ENCODE peak calls at places on chromosomes 13 and 19, in four cellular contexts. One of them, this sample, is unnamed.

GRCh38 chr19:16380943-16381755 is 56.5 kb downstream of the KLF2 start:
- DNase-seq in MM.1S: no peak
- DNase-seq in OCI-LY7: no peak
- DNase-seq in astrocyte: no peak
- DNase-seq in this sample: no peak

GRCh38 chr13:38223093-38223492 is 126.6 kb upstream of the UFM1 start:
- DNase-seq in MM.1S: no peak
- DNase-seq in OCI-LY7: no peak
- DNase-seq in astrocyte: peak
- DNase-seq in this sample: no peak

GRCh38 chr13:89514534-89515312 is 1832.8 kb upstream of the MIR17HG start:
- DNase-seq in MM.1S: no peak
- DNase-seq in OCI-LY7: no peak
- DNase-seq in astrocyte: peak
- DNase-seq in this sample: no peak

GRCh38 chr19:15154002-15154612 is 46.7 kb downstream of the NOTCH3 start:
- DNase-seq in MM.1S: peak
- DNase-seq in OCI-LY7: peak
- DNase-seq in astrocyte: no peak
- DNase-seq in this sample: no peak

GRCh38 chr13:45133396-45134118 is 13.2 kb downstream of the GTF2F2 start:
- DNase-seq in MM.1S: no peak
- DNase-seq in OCI-LY7: peak
- DNase-seq in astrocyte: no peak
- DNase-seq in this sample: no peak

GRCh38 chr13:112931028-112931934 is 37.7 kb upstream of the MCF2L start:
- DNase-seq in MM.1S: peak
- DNase-seq in OCI-LY7: no peak
- DNase-seq in astrocyte: peak
- DNase-seq in this sample: no peak

GRCh38 chr13:44243198-44243852 is 130.3 kb upstream of the SERP2 start:
- DNase-seq in MM.1S: peak
- DNase-seq in OCI-LY7: peak
- DNase-seq in astrocyte: peak
- DNase-seq in this sample: no peak

GRCh38 chr13:95571941-95572340 is 19.4 kb downstream of the CLDN10 start:
- DNase-seq in MM.1S: no peak
- DNase-seq in OCI-LY7: no peak
- DNase-seq in astrocyte: no peak
- DNase-seq in this sample: no peak

GRCh38 chr19:1507763-1508506 is 4.9 kb downstream of the ADAMTSL5 start:
- DNase-seq in MM.1S: peak
- DNase-seq in OCI-LY7: peak
- DNase-seq in astrocyte: peak
- DNase-seq in this sample: peak

GRCh38 chr13:109773276-109773675 is 13.1 kb downstream of the IRS2 start:
- DNase-seq in MM.1S: no peak
- DNase-seq in OCI-LY7: no peak
- DNase-seq in astrocyte: no peak
- DNase-seq in this sample: no peak

GRCh38 chr13:44298314-44298713 is 75.3 kb upstream of the SERP2 start:
- DNase-seq in MM.1S: no peak
- DNase-seq in OCI-LY7: no peak
- DNase-seq in astrocyte: peak
- DNase-seq in this sample: no peak

GRCh38 chr19:2038284-2039081 is 12.6 kb downstream of the MKNK2 start:
- DNase-seq in MM.1S: peak
- DNase-seq in OCI-LY7: no peak
- DNase-seq in astrocyte: no peak
- DNase-seq in this sample: no peak

GRCh38 chr19:4586691-4587090 is 27.2 kb upstream of the SEMA6B start:
- DNase-seq in MM.1S: no peak
- DNase-seq in OCI-LY7: no peak
- DNase-seq in astrocyte: no peak
- DNase-seq in this sample: no peak

GRCh38 chr19:35629332-35629633 is 447 bp downstream of the RBM42 start:
- DNase-seq in MM.1S: no peak
- DNase-seq in OCI-LY7: no peak
- DNase-seq in astrocyte: no peak
- DNase-seq in this sample: no peak

GRCh38 chr13:102812616-102813287 is 13.8 kb downstream of the BIVM start:
- DNase-seq in MM.1S: no peak
- DNase-seq in OCI-LY7: no peak
- DNase-seq in astrocyte: peak
- DNase-seq in this sample: no peak

GRCh38 chr19:3248728-3249315 is 24.4 kb downstream of the CELF5 start:
- DNase-seq in MM.1S: no peak
- DNase-seq in OCI-LY7: no peak
- DNase-seq in astrocyte: no peak
- DNase-seq in this sample: no peak

GRCh38 chr19:38977445-38978314 is 2.1 kb upstream of the FBXO17 start:
- DNase-seq in MM.1S: peak
- DNase-seq in OCI-LY7: no peak
- DNase-seq in astrocyte: peak
- DNase-seq in this sample: no peak

GRCh38 chr19:19459099-19459498 is 53.6 kb downstream of the GATAD2A start:
- DNase-seq in MM.1S: peak
- DNase-seq in OCI-LY7: no peak
- DNase-seq in astrocyte: peak
- DNase-seq in this sample: no peak

GRCh38 chr13:87535911-87536310 is 135.3 kb upstream of the SLITRK5 start:
- DNase-seq in MM.1S: no peak
- DNase-seq in OCI-LY7: no peak
- DNase-seq in astrocyte: no peak
- DNase-seq in this sample: no peak

GRCh38 chr13:114101831-114102520 is 30.4 kb downstream of the RASA3 start:
- DNase-seq in MM.1S: no peak
- DNase-seq in OCI-LY7: no peak
- DNase-seq in astrocyte: no peak
- DNase-seq in this sample: no peak

GRCh38 chr19:42131149-42132029 is 857 bp downstream of the POU2F2 start:
- DNase-seq in MM.1S: no peak
- DNase-seq in OCI-LY7: peak
- DNase-seq in astrocyte: no peak
- DNase-seq in this sample: no peak

GRCh38 chr13:60329221-60329983 is 67.6 kb upstream of the TDRD3 start:
- DNase-seq in MM.1S: peak
- DNase-seq in OCI-LY7: peak
- DNase-seq in astrocyte: peak
- DNase-seq in this sample: no peak

GRCh38 chr19:3783660-3784584 is 2.3 kb downstream of the MATK start:
- DNase-seq in MM.1S: no peak
- DNase-seq in OCI-LY7: no peak
- DNase-seq in astrocyte: no peak
- DNase-seq in this sample: no peak

GRCh38 chr13:67493835-67494234 is 263.7 kb upstream of the PCDH9 start:
- DNase-seq in MM.1S: no peak
- DNase-seq in OCI-LY7: no peak
- DNase-seq in astrocyte: peak
- DNase-seq in this sample: no peak

GRCh38 chr13:95124959-95125358 is 176.3 kb downstream of the ABCC4 start:
- DNase-seq in MM.1S: no peak
- DNase-seq in OCI-LY7: no peak
- DNase-seq in astrocyte: no peak
- DNase-seq in this sample: no peak

GRCh38 chr13:99086149-99086868 is 108.4 kb upstream of the DOCK9 start:
- DNase-seq in MM.1S: peak
- DNase-seq in OCI-LY7: peak
- DNase-seq in astrocyte: peak
- DNase-seq in this sample: peak

GRCh38 chr19:15194938-15195337 is 5.9 kb downstream of the NOTCH3 start:
- DNase-seq in MM.1S: no peak
- DNase-seq in OCI-LY7: no peak
- DNase-seq in astrocyte: peak
- DNase-seq in this sample: no peak

GRCh38 chr19:48513289-48514122 is 1.9 kb upstream of the LMTK3 start:
- DNase-seq in MM.1S: peak
- DNase-seq in OCI-LY7: peak
- DNase-seq in astrocyte: peak
- DNase-seq in this sample: no peak

GRCh38 chr19:44750713-44751112 is 2.2 kb downstream of the BCL3 start:
- DNase-seq in MM.1S: no peak
- DNase-seq in OCI-LY7: peak
- DNase-seq in astrocyte: no peak
- DNase-seq in this sample: no peak

GRCh38 chr19:49570138-49570856 is 10.1 kb downstream of the NOSIP start:
- DNase-seq in MM.1S: peak
- DNase-seq in OCI-LY7: peak
- DNase-seq in astrocyte: peak
- DNase-seq in this sample: no peak

GRCh38 chr19:47273313-47274070 is 1.2 kb upstream of the INAFM1 start:
- DNase-seq in MM.1S: peak
- DNase-seq in OCI-LY7: peak
- DNase-seq in astrocyte: peak
- DNase-seq in this sample: peak

GRCh38 chr19:37905936-37906867 is at the start of gene WDR87:
- DNase-seq in MM.1S: peak
- DNase-seq in OCI-LY7: peak
- DNase-seq in astrocyte: no peak
- DNase-seq in this sample: no peak

GRCh38 chr19:58468216-58468839 is 1.4 kb downstream of the ZNF324 start:
- DNase-seq in MM.1S: no peak
- DNase-seq in OCI-LY7: no peak
- DNase-seq in astrocyte: no peak
- DNase-seq in this sample: no peak

GRCh38 chr13:102642475-102642874 is 45.7 kb downstream of the TPP2 start:
- DNase-seq in MM.1S: no peak
- DNase-seq in OCI-LY7: no peak
- DNase-seq in astrocyte: peak
- DNase-seq in this sample: no peak

GRCh38 chr19:33767898-33768413 is 28.7 kb upstream of the KCTD15 start:
- DNase-seq in MM.1S: peak
- DNase-seq in OCI-LY7: peak
- DNase-seq in astrocyte: no peak
- DNase-seq in this sample: no peak

GRCh38 chr19:54937926-54938325 is 9.4 kb downstream of the NLRP7 start:
- DNase-seq in MM.1S: peak
- DNase-seq in OCI-LY7: peak
- DNase-seq in astrocyte: no peak
- DNase-seq in this sample: no peak

GRCh38 chr13:105925496-105925895 is 610.0 kb downstream of the EFNB2 start:
- DNase-seq in MM.1S: no peak
- DNase-seq in OCI-LY7: no peak
- DNase-seq in astrocyte: peak
- DNase-seq in this sample: no peak

GRCh38 chr19:30667227-30667626 is 295.0 kb downstream of the ZNF536 start:
- DNase-seq in MM.1S: no peak
- DNase-seq in OCI-LY7: no peak
- DNase-seq in astrocyte: no peak
- DNase-seq in this sample: peak
- H3K27ac ChIP-seq in MM.1S: no peak
- H3K27ac ChIP-seq in OCI-LY7: no peak
- H3K27ac ChIP-seq in astrocyte: no peak
- H3K27ac ChIP-seq in this sample: no peak

DNA sequence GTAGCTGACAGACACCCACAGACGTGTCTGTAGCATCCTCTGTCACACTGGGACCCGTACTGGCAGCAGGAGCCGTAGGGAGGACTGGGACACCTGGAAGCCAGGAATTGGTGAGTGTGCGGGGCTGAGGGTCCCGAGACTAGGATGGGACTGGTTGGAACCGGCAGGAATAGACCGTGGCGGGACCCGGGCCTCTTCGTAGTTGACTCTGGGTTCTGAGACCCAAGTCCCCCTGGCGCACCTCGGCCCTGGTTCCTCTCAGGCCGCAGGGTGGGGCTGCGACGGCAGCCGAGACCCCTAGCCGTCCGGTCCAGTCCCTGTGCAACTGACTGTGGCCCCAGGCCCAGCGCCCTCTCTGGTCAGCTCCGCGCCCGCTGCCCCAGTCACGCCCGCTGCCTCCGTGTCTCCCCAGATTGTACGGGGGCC is 64.7 kb downstream of the ZNF823 start:
- DNase-seq in MM.1S: no peak
- DNase-seq in OCI-LY7: no peak
- DNase-seq in astrocyte: no peak
- DNase-seq in this sample: no peak
- TF ChIP-seq CTCF in MM.1S: no peak
- TF ChIP-seq CTCF in OCI-LY7: no peak
- TF ChIP-seq CTCF in astrocyte: no peak
- TF ChIP-seq CTCF in this sample: no peak

GRCh38 chr13:34247596-34247995 is 429.6 kb downstream of the RFC3 start:
- DNase-seq in MM.1S: no peak
- DNase-seq in OCI-LY7: no peak
- DNase-seq in astrocyte: no peak
- DNase-seq in this sample: no peak
- H3K4me3 ChIP-seq in MM.1S: no peak
- H3K4me3 ChIP-seq in OCI-LY7: no peak
- H3K4me3 ChIP-seq in astrocyte: no peak
- H3K4me3 ChIP-seq in this sample: no peak

GRCh38 chr19:30556230-30556711 is 184.1 kb downstream of the ZNF536 start:
- DNase-seq in MM.1S: no peak
- DNase-seq in OCI-LY7: no peak
- DNase-seq in astrocyte: no peak
- DNase-seq in this sample: no peak

GRCh38 chr19:30558793-30559192 is 186.6 kb downstream of the ZNF536 start:
- DNase-seq in MM.1S: no peak
- DNase-seq in OCI-LY7: no peak
- DNase-seq in astrocyte: no peak
- DNase-seq in this sample: no peak

GRCh38 chr19:30557212-30557611 is 185.0 kb downstream of the ZNF536 start:
- DNase-seq in MM.1S: no peak
- DNase-seq in OCI-LY7: no peak
- DNase-seq in astrocyte: no peak
- DNase-seq in this sample: no peak

GRCh38 chr19:30557927-30558557 is 185.9 kb downstream of the ZNF536 start:
- DNase-seq in MM.1S: no peak
- DNase-seq in OCI-LY7: no peak
- DNase-seq in astrocyte: no peak
- DNase-seq in this sample: no peak

GRCh38 chr19:30559446-30559845 is 187.3 kb downstream of the ZNF536 start:
- DNase-seq in MM.1S: no peak
- DNase-seq in OCI-LY7: no peak
- DNase-seq in astrocyte: no peak
- DNase-seq in this sample: no peak
- H3K27ac ChIP-seq in MM.1S: no peak
- H3K27ac ChIP-seq in OCI-LY7: no peak
- H3K27ac ChIP-seq in astrocyte: no peak
- H3K27ac ChIP-seq in this sample: no peak

GRCh38 chr13:77033717-77034302 is 6.9 kb upstream of the FBXL3 start:
- DNase-seq in MM.1S: no peak
- DNase-seq in OCI-LY7: no peak
- DNase-seq in astrocyte: no peak
- DNase-seq in this sample: no peak
- TF ChIP-seq CTCF in MM.1S: no peak
- TF ChIP-seq CTCF in OCI-LY7: no peak
- TF ChIP-seq CTCF in astrocyte: no peak
- TF ChIP-seq CTCF in this sample: no peak

This sample was measured in coronary artery.